ENCODE peak calls at places on chromosome 22, in four cellular contexts. R is HT1080, S is GM06990, Z is Daoy. Q is an unnamed sample.

GRCh38 chr22:28123989-28124766 is 205.1 kb upstream of the PITPNB start:
- DNase-seq in Z (no peak), R (no peak), S (no peak), Q (no peak)

GRCh38 chr22:21646608-21647590 is 4.8 kb downstream of the SDF2L1 start:
- DNase-seq in S (no peak), Z (peak; percentile 73), R (peak; percentile 67), Q (peak; percentile 84)

GRCh38 chr22:43889366-43890253 is 2.2 kb downstream of the PNPLA5 start:
- DNase-seq in Z (peak; percentile 26), S (no peak), R (no peak), Q (peak; percentile 58)

GRCh38 chr22:41910599-41911291 is 4.1 kb downstream of the SHISA8 start:
- DNase-seq in S (peak; percentile 25), Z (peak; percentile 47), R (no peak), Q (peak; percentile 42)

GRCh38 chr22:48492371-48493320 is 1335.0 kb downstream of the BRD1 start:
- DNase-seq in R (peak; percentile 54), S (peak; percentile 24), Z (peak; percentile 77), Q (peak; percentile 54)

GRCh38 chr22:50317674-50318073 is 9.1 kb downstream of the DENND6B start:
- DNase-seq in Z (no peak), S (no peak), R (no peak), Q (no peak)

GRCh38 chr22:42340695-42341383 is 70.4 kb upstream of the TCF20 start:
- DNase-seq in S (no peak), Z (no peak), R (no peak), Q (no peak)

GRCh38 chr22:33332538-33332937 is 274.4 kb upstream of the SYN3 start:
- DNase-seq in R (no peak), S (no peak), Z (no peak), Q (no peak)

GRCh38 chr22:45581549-45582080 is 78.9 kb downstream of the FBLN1 start:
- DNase-seq in S (no peak), R (no peak), Z (no peak), Q (no peak)

GRCh38 chr22:20590477-20591294 is 83.3 kb downstream of the MED15 start:
- DNase-seq in Z (no peak), S (no peak), R (no peak), Q (no peak)

GRCh38 chr22:38873469-38874411 is 1.7 kb upstream of the CBX6 start:
- DNase-seq in R (no peak), Z (peak; percentile 40), S (peak; percentile 66), Q (no peak)